ENCODE peak calls at places on chromosomes 12 and 14, in eight cellular contexts. F, C, V, P, N, J, B and K are unnamed samples.
A peak's percentile ranks its signal among the peaks of the same experiment; 100 is the strongest.

GRCh38 chr14:36293824-36294223 is 26.6 kb downstream of the MBIP start:
- DNase-seq in F (no peak), C (no peak), V (no peak), P (no peak), N (no peak), J (no peak), B (peak; percentile 62), K (no peak)

GRCh38 chr12:51147309-51147708 is 25.6 kb downstream of the TFCP2 start:
- DNase-seq in F (no peak), C (no peak), V (no peak), P (no peak), N (no peak), J (no peak), B (no peak), K (no peak)

GRCh38 chr14:105042813-105043212 is 21.9 kb upstream of the CDCA4 start:
- DNase-seq in F (no peak), C (no peak), V (no peak), P (no peak), N (no peak), J (no peak), B (no peak), K (no peak)

GRCh38 chr14:95491936-95492608 is 24.4 kb downstream of the SYNE3 start:
- DNase-seq in F (no peak), C (no peak), V (no peak), P (no peak), N (no peak), J (no peak), B (no peak), K (no peak)

GRCh38 chr12:33052141-33053051 is 155.8 kb upstream of the PKP2 start:
- DNase-seq in F (no peak), C (no peak), V (no peak), P (no peak), N (no peak), J (no peak), B (no peak), K (no peak)

GRCh38 chr12:58977476-58977875 is 57.2 kb upstream of the LRIG3 start:
- DNase-seq in F (no peak), C (no peak), V (no peak), P (no peak), N (no peak), J (no peak), B (no peak), K (no peak)

GRCh38 chr12:4441355-4442330 is 4.0 kb downstream of the FGF6 start:
- DNase-seq in F (peak; percentile 62), C (peak; percentile 74), V (no peak), P (no peak), N (no peak), J (no peak), B (no peak), K (peak; percentile 55)

GRCh38 chr12:128586630-128587029 is 237.1 kb downstream of the SLC15A4 start:
- DNase-seq in F (peak; percentile 18), C (no peak), V (no peak), P (no peak), N (no peak), J (no peak), B (no peak), K (no peak)

GRCh38 chr14:94864421-94865195 is 94.7 kb upstream of the GSC start:
- DNase-seq in F (peak; percentile 36), C (peak; percentile 52), V (no peak), P (no peak), N (no peak), J (no peak), B (no peak), K (peak; percentile 61)

GRCh38 chr14:29243355-29243754 is 476.8 kb downstream of the FOXG1 start:
- DNase-seq in F (no peak), C (no peak), V (no peak), P (no peak), N (no peak), J (no peak), B (peak; percentile 4), K (peak; percentile 53)

GRCh38 chr12:54216580-54217308 is 28.0 kb upstream of the SMUG1 start:
- DNase-seq in F (peak; percentile 94), C (peak; percentile 98), V (peak; percentile 80), P (peak; percentile 64), N (peak; percentile 56), J (peak; percentile 81), B (peak; percentile 75), K (peak; percentile 93)

GRCh38 chr14:67358914-67359313 is 690 bp downstream of the ATP6V1D start:
- DNase-seq in F (peak; percentile 47), C (peak; percentile 54), V (no peak), P (no peak), N (no peak), J (no peak), B (no peak), K (no peak)

GRCh38 chr12:59345406-59345805 is 250.4 kb upstream of the SLC16A7 start:
- DNase-seq in F (no peak), C (no peak), V (no peak), P (no peak), N (no peak), J (no peak), B (no peak), K (no peak)

GRCh38 chr12:47988073-47989022 is 15.9 kb downstream of the COL2A1 start:
- DNase-seq in F (peak; percentile 93), C (peak; percentile 76), V (no peak), P (no peak), N (no peak), J (no peak), B (peak; percentile 33), K (peak; percentile 61)

GRCh38 chr12:21615441-21615840 is 10.8 kb upstream of the GYS2 start:
- DNase-seq in F (no peak), C (no peak), V (no peak), P (no peak), N (no peak), J (no peak), B (no peak), K (no peak)

GRCh38 chr14:74655597-74656389 is 43.8 kb upstream of the LTBP2 start:
- DNase-seq in F (no peak), C (no peak), V (no peak), P (no peak), N (no peak), J (no peak), B (peak; percentile 61), K (no peak)

GRCh38 chr12:76874027-76874426 is 4.8 kb downstream of the CSRP2 start:
- DNase-seq in F (no peak), C (no peak), V (no peak), P (no peak), N (no peak), J (no peak), B (no peak), K (no peak)

GRCh38 chr12:119681953-119682352 is 14.0 kb downstream of the PRKAB1 start:
- DNase-seq in F (no peak), C (no peak), V (no peak), P (no peak), N (no peak), J (no peak), B (no peak), K (no peak)

GRCh38 chr12:60148831-60149230 is 553.0 kb downstream of the SLC16A7 start:
- DNase-seq in F (no peak), C (no peak), V (peak; percentile 73), P (no peak), N (no peak), J (no peak), B (peak; percentile 87), K (no peak)

GRCh38 chr12:55696141-55696540 is 11.6 kb downstream of the ITGA7 start:
- DNase-seq in F (no peak), C (no peak), V (no peak), P (no peak), N (no peak), J (peak; percentile 30), B (no peak), K (no peak)

GRCh38 chr12:19496249-19497208 is 57.2 kb downstream of the AEBP2 start:
- DNase-seq in F (peak; percentile 7), C (peak; percentile 72), V (no peak), P (no peak), N (no peak), J (no peak), B (no peak), K (no peak)

GRCh38 chr12:131486831-131487230 is 224.1 kb upstream of the SFSWAP start:
- DNase-seq in F (no peak), C (peak; percentile 14), V (no peak), P (no peak), N (no peak), J (no peak), B (no peak), K (no peak)

GRCh38 chr14:21039059-21039422 is 3.1 kb upstream of the RNASE7 start:
- DNase-seq in F (no peak), C (peak; percentile 80), V (peak; percentile 35), P (no peak), N (no peak), J (peak; percentile 83), B (peak; percentile 43), K (peak; percentile 58)

GRCh38 chr12:124703852-124704251 is 136.4 kb upstream of the NCOR2 start:
- DNase-seq in F (no peak), C (no peak), V (no peak), P (no peak), N (no peak), J (peak; percentile 29), B (no peak), K (no peak)

GRCh38 chr12:124940393-124941169 is 26.1 kb upstream of the UBC start:
- DNase-seq in F (peak; percentile 93), C (peak; percentile 97), V (peak; percentile 94), P (peak; percentile 75), N (no peak), J (peak; percentile 94), B (peak; percentile 87), K (peak; percentile 88)

GRCh38 chr12:109731806-109732205 is 18.2 kb downstream of the FAM222A start:
- DNase-seq in F (no peak), C (no peak), V (no peak), P (no peak), N (no peak), J (peak; percentile 39), B (no peak), K (no peak)

GRCh38 chr12:6235499-6235898 is 35.3 kb downstream of the CD9 start:
- DNase-seq in F (no peak), C (no peak), V (no peak), P (no peak), N (no peak), J (no peak), B (no peak), K (no peak)

GRCh38 chr12:1519642-1520041 is 74.7 kb downstream of the FBXL14 start:
- DNase-seq in F (no peak), C (no peak), V (no peak), P (no peak), N (no peak), J (no peak), B (no peak), K (no peak)

GRCh38 chr14:83913466-83913865 is 1616.5 kb upstream of the FLRT2 start:
- DNase-seq in F (no peak), C (no peak), V (no peak), P (no peak), N (no peak), J (no peak), B (peak; percentile 43), K (no peak)

GRCh38 chr14:94403312-94403711 is 14.9 kb upstream of the SERPINA1 start:
- DNase-seq in F (no peak), C (no peak), V (no peak), P (no peak), N (no peak), J (no peak), B (no peak), K (no peak)

GRCh38 chr14:50775357-50775756 is 55.6 kb downstream of the NIN start:
- DNase-seq in F (no peak), C (no peak), V (peak; percentile 24), P (no peak), N (no peak), J (no peak), B (peak; percentile 93), K (no peak)

GRCh38 chr12:121085113-121085841 is 46.2 kb upstream of the OASL start:
- DNase-seq in F (no peak), C (no peak), V (no peak), P (no peak), N (no peak), J (no peak), B (no peak), K (no peak)

GRCh38 chr12:52259850-52260249 is 14.6 kb upstream of the KRT86 start:
- DNase-seq in F (no peak), C (no peak), V (no peak), P (no peak), N (no peak), J (no peak), B (no peak), K (no peak)